ENCODE peak calls at places on chromosome 22, in five cellular contexts. One of them, this sample, is unnamed.

GRCh38 chr22:20587206-20587958 is 80.0 kb downstream of the MED15 start:
- DNase-seq in kidney: peak; percentile 60
- DNase-seq in right atrium auricular region: no peak
- DNase-seq in left ventricle myocardium inferior: peak; percentile 9
- DNase-seq in GM23248: no peak
- DNase-seq in this sample: no peak

GRCh38 chr22:38118182-38118581 is 7.7 kb upstream of the BAIAP2L2 start:
- DNase-seq in kidney: peak; percentile 6
- DNase-seq in right atrium auricular region: no peak
- DNase-seq in left ventricle myocardium inferior: no peak
- DNase-seq in GM23248: no peak
- DNase-seq in this sample: no peak

GRCh38 chr22:49602481-49602880 is 225.2 kb downstream of the BRD1 start:
- DNase-seq in kidney: no peak
- DNase-seq in right atrium auricular region: no peak
- DNase-seq in left ventricle myocardium inferior: no peak
- DNase-seq in GM23248: no peak
- DNase-seq in this sample: no peak

GRCh38 chr22:44995282-44995597 is 14.6 kb downstream of the PHF21B start:
- DNase-seq in kidney: no peak
- DNase-seq in right atrium auricular region: no peak
- DNase-seq in left ventricle myocardium inferior: no peak
- DNase-seq in GM23248: no peak
- DNase-seq in this sample: no peak

GRCh38 chr22:24146190-24146616 is 35.1 kb upstream of the SUSD2 start:
- DNase-seq in kidney: peak; percentile 89
- DNase-seq in right atrium auricular region: no peak
- DNase-seq in left ventricle myocardium inferior: no peak
- DNase-seq in GM23248: peak; percentile 73
- DNase-seq in this sample: peak; percentile 50

GRCh38 chr22:19047993-19048392 is 74.2 kb downstream of the DGCR2 start:
- DNase-seq in kidney: no peak
- DNase-seq in right atrium auricular region: no peak
- DNase-seq in left ventricle myocardium inferior: no peak
- DNase-seq in GM23248: no peak
- DNase-seq in this sample: no peak

GRCh38 chr22:43128116-43128515 is 15.1 kb downstream of the MCAT start:
- DNase-seq in kidney: no peak
- DNase-seq in right atrium auricular region: no peak
- DNase-seq in left ventricle myocardium inferior: no peak
- DNase-seq in GM23248: no peak
- DNase-seq in this sample: no peak

GRCh38 chr22:50729391-50730012 is 8.5 kb upstream of the ACR start:
- DNase-seq in kidney: peak; percentile 63
- DNase-seq in right atrium auricular region: no peak
- DNase-seq in left ventricle myocardium inferior: peak; percentile 9
- DNase-seq in GM23248: no peak
- DNase-seq in this sample: no peak

GRCh38 chr22:44355688-44356070 is 42.9 kb upstream of the SHISAL1 start:
- DNase-seq in kidney: peak; percentile 31
- DNase-seq in right atrium auricular region: no peak
- DNase-seq in left ventricle myocardium inferior: peak; percentile 7
- DNase-seq in GM23248: no peak
- DNase-seq in this sample: no peak

GRCh38 chr22:39244073-39244495 is 698 bp downstream of the PDGFB start:
- DNase-seq in kidney: no peak
- DNase-seq in right atrium auricular region: no peak
- DNase-seq in left ventricle myocardium inferior: no peak
- DNase-seq in GM23248: peak; percentile 24
- DNase-seq in this sample: no peak

GRCh38 chr22:44665115-44665514 is 36.9 kb upstream of the PRR5 start:
- DNase-seq in kidney: peak; percentile 51
- DNase-seq in right atrium auricular region: no peak
- DNase-seq in left ventricle myocardium inferior: peak; percentile 47
- DNase-seq in GM23248: no peak
- DNase-seq in this sample: no peak

GRCh38 chr22:48825802-48826520 is 1001.7 kb downstream of the BRD1 start:
- DNase-seq in kidney: peak; percentile 65
- DNase-seq in right atrium auricular region: no peak
- DNase-seq in left ventricle myocardium inferior: no peak
- DNase-seq in GM23248: no peak
- DNase-seq in this sample: no peak

GRCh38 chr22:47149976-47150375 is 387.5 kb downstream of the TBC1D22A start:
- DNase-seq in kidney: no peak
- DNase-seq in right atrium auricular region: no peak
- DNase-seq in left ventricle myocardium inferior: no peak
- DNase-seq in GM23248: no peak
- DNase-seq in this sample: no peak

GRCh38 chr22:47152236-47152635 is 389.8 kb downstream of the TBC1D22A start:
- DNase-seq in kidney: no peak
- DNase-seq in right atrium auricular region: no peak
- DNase-seq in left ventricle myocardium inferior: no peak
- DNase-seq in GM23248: no peak
- DNase-seq in this sample: no peak

GRCh38 chr22:47151490-47151889 is 389.0 kb downstream of the TBC1D22A start:
- DNase-seq in kidney: no peak
- DNase-seq in right atrium auricular region: no peak
- DNase-seq in left ventricle myocardium inferior: no peak
- DNase-seq in GM23248: peak; percentile 49
- DNase-seq in this sample: no peak

GRCh38 chr22:47150426-47150825 is 388.0 kb downstream of the TBC1D22A start:
- DNase-seq in kidney: no peak
- DNase-seq in right atrium auricular region: no peak
- DNase-seq in left ventricle myocardium inferior: no peak
- DNase-seq in GM23248: no peak
- DNase-seq in this sample: no peak

DNA sequence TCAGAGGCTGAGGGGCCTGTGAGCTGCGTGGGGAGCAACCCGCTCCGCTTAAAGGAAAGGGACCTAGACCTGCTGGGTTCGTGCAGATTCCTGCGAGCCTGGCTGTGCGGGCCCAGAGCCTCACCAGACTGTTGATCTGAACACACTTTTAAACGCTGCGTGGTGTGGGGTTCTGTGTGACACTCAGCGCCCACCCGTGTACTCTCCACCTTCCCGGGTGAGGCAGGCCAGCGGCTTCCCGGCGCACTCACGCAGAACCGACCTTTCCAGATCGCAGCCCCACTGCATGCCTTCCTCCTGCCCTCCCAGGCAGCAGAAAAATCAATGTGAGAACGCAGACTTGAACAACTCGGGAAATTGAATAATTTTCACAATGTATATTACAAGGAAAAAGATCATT is 388.6 kb downstream of the TBC1D22A start:
- DNase-seq in kidney: no peak
- DNase-seq in right atrium auricular region: no peak
- DNase-seq in left ventricle myocardium inferior: no peak
- DNase-seq in GM23248: no peak
- DNase-seq in this sample: no peak
- H3K4me3 ChIP-seq in kidney: no peak overlapping the region
- H3K4me3 ChIP-seq in right atrium auricular region: no peak overlapping the region
- H3K4me3 ChIP-seq in left ventricle myocardium inferior: no peak overlapping the region
- H3K4me3 ChIP-seq in GM23248: no peak overlapping the region
- H3K4me3 ChIP-seq in this sample: no peak overlapping the region

GRCh38 chr22:46652930-46653331 is 32.7 kb downstream of the GRAMD4 start:
- DNase-seq in kidney: no peak
- DNase-seq in right atrium auricular region: peak; percentile 67
- DNase-seq in left ventricle myocardium inferior: peak; percentile 47
- DNase-seq in GM23248: no peak
- DNase-seq in this sample: no peak
- H3K4me3 ChIP-seq in kidney: no peak overlapping the region
- H3K4me3 ChIP-seq in right atrium auricular region: peak overlapping the region; percentile 35
- H3K4me3 ChIP-seq in left ventricle myocardium inferior: peak overlapping the region; percentile 51
- H3K4me3 ChIP-seq in GM23248: no peak overlapping the region
- H3K4me3 ChIP-seq in this sample: no peak overlapping the region

GRCh38 chr22:30559889-30560288 is 13.3 kb upstream of the SEC14L6 start:
- DNase-seq in kidney: no peak
- DNase-seq in right atrium auricular region: no peak
- DNase-seq in left ventricle myocardium inferior: no peak
- DNase-seq in GM23248: no peak
- DNase-seq in this sample: no peak
- H3K4me3 ChIP-seq in kidney: no peak overlapping the region
- H3K4me3 ChIP-seq in right atrium auricular region: no peak overlapping the region
- H3K4me3 ChIP-seq in left ventricle myocardium inferior: no peak overlapping the region
- H3K4me3 ChIP-seq in GM23248: no peak overlapping the region
- H3K4me3 ChIP-seq in this sample: no peak overlapping the region

DNA sequence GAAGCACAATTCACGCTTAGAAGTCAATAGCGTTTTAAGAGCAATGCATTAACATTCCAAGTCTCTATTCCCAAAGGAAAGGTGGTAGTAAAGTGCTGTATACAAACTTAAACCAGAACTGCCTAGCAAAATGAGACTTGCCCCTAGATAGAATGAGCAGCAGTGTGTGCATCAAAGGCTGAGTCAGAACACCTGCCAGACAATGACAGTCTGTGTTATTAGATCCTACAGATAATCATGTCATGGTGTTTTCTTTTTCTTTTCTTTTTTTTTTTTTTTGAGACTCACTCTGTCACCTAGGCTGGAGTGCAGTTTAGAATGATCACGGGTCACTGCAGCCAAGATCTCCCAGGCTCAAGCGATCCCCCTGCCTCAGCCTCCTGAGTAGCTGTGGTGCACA is 1.6 kb downstream of the RTCB start:
- DNase-seq in kidney: no peak
- DNase-seq in right atrium auricular region: no peak
- DNase-seq in left ventricle myocardium inferior: no peak
- DNase-seq in GM23248: peak; percentile 23
- DNase-seq in this sample: no peak
- H3K4me3 ChIP-seq in kidney: peak overlapping the region; percentile 6
- H3K4me3 ChIP-seq in right atrium auricular region: peak overlapping the region; percentile 89
- H3K4me3 ChIP-seq in left ventricle myocardium inferior: peak overlapping the region; percentile 98
- H3K4me3 ChIP-seq in GM23248: peak overlapping the region; percentile 88
- H3K4me3 ChIP-seq in this sample: no peak overlapping the region

GRCh38 chr22:22558071-22558971 is 744 bp downstream of the PRAME start:
- DNase-seq in kidney: no peak
- DNase-seq in right atrium auricular region: no peak
- DNase-seq in left ventricle myocardium inferior: no peak
- DNase-seq in GM23248: peak; percentile 32
- DNase-seq in this sample: no peak

GRCh38 chr22:22555596-22555995 is 3.5 kb downstream of the PRAME start:
- DNase-seq in kidney: no peak
- DNase-seq in right atrium auricular region: no peak
- DNase-seq in left ventricle myocardium inferior: no peak
- DNase-seq in GM23248: no peak
- DNase-seq in this sample: no peak

GRCh38 chr22:22556578-22556977 is 2.5 kb downstream of the PRAME start:
- DNase-seq in kidney: no peak
- DNase-seq in right atrium auricular region: no peak
- DNase-seq in left ventricle myocardium inferior: no peak
- DNase-seq in GM23248: no peak
- DNase-seq in this sample: no peak

GRCh38 chr22:22556995-22557925 is 1.8 kb downstream of the PRAME start:
- DNase-seq in kidney: no peak
- DNase-seq in right atrium auricular region: no peak
- DNase-seq in left ventricle myocardium inferior: no peak
- DNase-seq in GM23248: peak; percentile 9
- DNase-seq in this sample: no peak

DNA sequence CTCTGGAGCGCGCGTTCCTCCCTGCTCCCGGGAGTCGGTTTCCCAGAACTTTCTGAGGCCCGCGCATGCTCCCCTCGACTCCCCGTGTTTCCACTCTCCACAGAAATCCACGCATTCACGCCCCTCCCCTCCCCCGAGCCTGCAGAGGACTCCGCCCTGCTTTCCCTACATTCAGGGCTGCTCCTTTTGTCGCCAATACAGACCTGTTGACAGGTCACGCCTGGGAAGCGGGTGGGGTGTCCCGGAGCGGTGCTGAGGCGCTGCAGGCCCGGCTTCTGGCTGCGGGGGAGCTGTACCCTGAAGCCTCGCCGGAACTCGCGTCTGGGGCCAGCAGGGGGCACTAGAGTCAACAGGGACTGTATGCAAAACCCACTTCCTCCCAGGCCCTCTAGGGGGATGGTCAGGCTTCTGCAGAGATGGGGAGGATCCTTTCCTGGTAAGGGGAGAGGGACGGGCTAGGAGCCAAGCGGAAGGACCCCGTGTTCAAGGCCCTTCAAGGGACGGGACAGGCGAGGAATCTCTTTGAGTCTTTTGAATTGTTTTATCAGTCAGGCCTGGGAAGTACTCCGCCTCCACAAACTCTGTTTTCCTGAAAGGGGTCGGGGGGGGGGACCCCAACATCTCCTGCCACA is at the start of gene PRAME:
- DNase-seq in kidney: no peak
- DNase-seq in right atrium auricular region: no peak
- DNase-seq in left ventricle myocardium inferior: peak; percentile 38
- DNase-seq in GM23248: peak; percentile 61
- DNase-seq in this sample: no peak
- H3K4me3 ChIP-seq in kidney: no peak within 1 kb of the TSS
- H3K4me3 ChIP-seq in right atrium auricular region: no peak within 1 kb of the TSS
- H3K4me3 ChIP-seq in left ventricle myocardium inferior: no peak within 1 kb of the TSS
- H3K4me3 ChIP-seq in GM23248: no peak within 1 kb of the TSS
- H3K4me3 ChIP-seq in this sample: no peak within 1 kb of the TSS

GRCh38 chr22:26482171-26482570 is 1.4 kb downstream of the HPS4 start:
- DNase-seq in kidney: no peak
- DNase-seq in right atrium auricular region: no peak
- DNase-seq in left ventricle myocardium inferior: no peak
- DNase-seq in GM23248: no peak
- DNase-seq in this sample: no peak
- H3K4me3 ChIP-seq in kidney: no peak overlapping the region
- H3K4me3 ChIP-seq in right atrium auricular region: no peak overlapping the region
- H3K4me3 ChIP-seq in left ventricle myocardium inferior: peak overlapping the region; percentile 83
- H3K4me3 ChIP-seq in GM23248: no peak overlapping the region
- H3K4me3 ChIP-seq in this sample: no peak overlapping the region

GRCh38 chr22:40685406-40685805 is 6.1 kb downstream of the MCHR1 start:
- DNase-seq in kidney: no peak
- DNase-seq in right atrium auricular region: no peak
- DNase-seq in left ventricle myocardium inferior: no peak
- DNase-seq in GM23248: no peak
- DNase-seq in this sample: no peak
- H3K4me3 ChIP-seq in kidney: no peak overlapping the region
- H3K4me3 ChIP-seq in right atrium auricular region: no peak overlapping the region
- H3K4me3 ChIP-seq in left ventricle myocardium inferior: no peak overlapping the region
- H3K4me3 ChIP-seq in GM23248: no peak overlapping the region
- H3K4me3 ChIP-seq in this sample: no peak overlapping the region